ENCODE peak calls at places on chromosomes 13 and 19, in six cellular contexts. X, P, I, J, U and G are unnamed samples.

GRCh38 chr13:109951491-109951890 is 165.1 kb upstream of the IRS2 start:
- DNase-seq in J (no peak), P (no peak), U (no peak), X (no peak), I (no peak), G (no peak)

GRCh38 chr19:4671182-4671851 is 1.2 kb upstream of the MYDGF start:
- DNase-seq in I (no peak), U (no peak), P (no peak), J (peak), X (no peak), G (no peak)

GRCh38 chr19:3969435-3970312 is 1.2 kb downstream of the DAPK3 start:
- DNase-seq in I (peak), U (no peak), X (no peak), P (no peak), J (peak), G (no peak)

GRCh38 chr19:14114854-14115253 is 2.7 kb downstream of the PRKACA start:
- DNase-seq in X (peak), U (peak), P (peak), J (no peak), I (peak), G (no peak)

GRCh38 chr19:7460562-7460966 is 28.3 kb downstream of the PEX11G start:
- DNase-seq in U (no peak), P (no peak), J (peak), I (no peak), X (no peak), G (no peak)

GRCh38 chr19:2888739-2889224 is 11.9 kb upstream of the ZNF57 start:
- DNase-seq in X (peak), P (no peak), U (peak), I (peak), J (no peak), G (no peak)

GRCh38 chr19:28618504-28618903 is 594.4 kb downstream of the UQCRFS1 start:
- DNase-seq in J (no peak), I (no peak), X (no peak), P (no peak), U (no peak), G (no peak)

GRCh38 chr13:21365574-21365973 is 93.5 kb downstream of the ZDHHC20 start:
- DNase-seq in P (no peak), X (peak), I (no peak), U (peak), J (no peak), G (no peak)

GRCh38 chr13:21849323-21849722 is 178.4 kb downstream of the FGF9 start:
- DNase-seq in J (peak), I (no peak), P (peak), U (peak), X (no peak), G (no peak)